ENCODE peak calls at places on chromosome 22, in six cellular contexts. P, V, H, X, F and L are unnamed samples.

GRCh38 chr22:20562607-20563463 is 55.4 kb downstream of the MED15 start:
- ATAC-seq in P (no peak), V (no peak), H (no peak), X (no peak), F (no peak), L (no peak)

GRCh38 chr22:27196483-27196882 is 539.1 kb downstream of the MIAT start:
- ATAC-seq in P (no peak), V (no peak), H (no peak), X (no peak), F (no peak), L (no peak)

GRCh38 chr22:38402204-38402603 is 52.8 kb downstream of the KCNJ4 start:
- ATAC-seq in P (no peak), V (no peak), H (no peak), X (no peak), F (no peak), L (no peak)

GRCh38 chr22:39496131-39496838 is 5.8 kb upstream of the MIEF1 start:
- ATAC-seq in P (peak; percentile 67), V (peak; percentile 70), H (peak; percentile 84), X (peak; percentile 64), F (peak; percentile 79), L (peak; percentile 95)

GRCh38 chr22:46881373-46882118 is 119.1 kb downstream of the TBC1D22A start:
- ATAC-seq in P (peak; percentile 53), V (no peak), H (peak; percentile 62), X (peak; percentile 83), F (no peak), L (peak; percentile 58)

GRCh38 chr22:49687333-49687732 is 140.3 kb downstream of the BRD1 start:
- ATAC-seq in P (no peak), V (no peak), H (no peak), X (no peak), F (no peak), L (no peak)

GRCh38 chr22:20102203-20102780 is 13.6 kb upstream of the RANBP1 start:
- ATAC-seq in P (no peak), V (no peak), H (no peak), X (no peak), F (no peak), L (no peak)

GRCh38 chr22:21736084-21736642 is 569 bp upstream of the YPEL1 start:
- ATAC-seq in P (peak; percentile 56), V (no peak), H (no peak), X (peak; percentile 36), F (no peak), L (peak; percentile 72)

GRCh38 chr22:33544707-33545106 is 375.6 kb downstream of the LARGE1 start:
- ATAC-seq in P (peak; percentile 43), V (no peak), H (no peak), X (peak; percentile 78), F (no peak), L (no peak)

GRCh38 chr22:46195487-46196165 is 45.3 kb downstream of the PPARA start:
- ATAC-seq in P (peak; percentile 17), V (no peak), H (no peak), X (peak; percentile 74), F (no peak), L (no peak)

GRCh38 chr22:21612858-21613257 is 17.0 kb downstream of the YDJC start:
- ATAC-seq in P (no peak), V (no peak), H (no peak), X (no peak), F (no peak), L (no peak)

GRCh38 chr22:32827061-32827602 is 25.6 kb downstream of the TIMP3 start:
- ATAC-seq in P (peak; percentile 3), V (no peak), H (no peak), X (no peak), F (no peak), L (no peak)

GRCh38 chr22:37768273-37768672 is 39.5 kb upstream of the GCAT start:
- ATAC-seq in P (no peak), V (peak; percentile 47), H (no peak), X (peak; percentile 38), F (no peak), L (peak; percentile 58)

GRCh38 chr22:49784630-49784971 is 43.1 kb downstream of the BRD1 start:
- ATAC-seq in P (no peak), V (no peak), H (no peak), X (no peak), F (no peak), L (no peak)

GRCh38 chr22:19559324-19559811 is 35.2 kb upstream of the CLDN5 start:
- ATAC-seq in P (no peak), V (no peak), H (no peak), X (no peak), F (no peak), L (no peak)

GRCh38 chr22:19523240-19524169 is 705 bp downstream of the CLDN5 start:
- ATAC-seq in P (peak; percentile 21), V (no peak), H (peak; percentile 81), X (peak; percentile 48), F (peak; percentile 75), L (peak; percentile 40)

GRCh38 chr22:20949698-20950183 is 17.3 kb upstream of the AIFM3 start:
- ATAC-seq in P (no peak), V (no peak), H (no peak), X (no peak), F (no peak), L (no peak)

GRCh38 chr22:19079691-19080090 is 42.5 kb downstream of the DGCR2 start:
- ATAC-seq in P (no peak), V (no peak), H (no peak), X (no peak), F (no peak), L (no peak)

GRCh38 chr22:30866216-30866615 is 102.4 kb downstream of the MORC2 start:
- ATAC-seq in P (no peak), V (no peak), H (no peak), X (no peak), F (no peak), L (no peak)

GRCh38 chr22:42929838-42930155 is 72.7 kb upstream of the ARFGAP3 start:
- ATAC-seq in P (no peak), V (no peak), H (no peak), X (no peak), F (no peak), L (no peak)

GRCh38 chr22:49699476-49699875 is 128.2 kb downstream of the BRD1 start:
- ATAC-seq in P (no peak), V (no peak), H (no peak), X (no peak), F (no peak), L (no peak)

GRCh38 chr22:35231585-35232084 is 25.7 kb upstream of the HMGXB4 start:
- ATAC-seq in P (peak; percentile 54), V (peak; percentile 83), H (peak; percentile 92), X (peak; percentile 82), F (peak; percentile 91), L (peak; percentile 93)

GRCh38 chr22:26416670-26417270 is 12.3 kb upstream of the ASPHD2 start:
- ATAC-seq in P (no peak), V (no peak), H (no peak), X (peak; percentile 96), F (no peak), L (peak; percentile 97)

GRCh38 chr22:35472488-35472887 is 68.1 kb upstream of the RASD2 start:
- ATAC-seq in P (no peak), V (no peak), H (no peak), X (no peak), F (no peak), L (no peak)

GRCh38 chr22:19117111-19117512 is 5.1 kb downstream of the DGCR2 start:
- ATAC-seq in P (no peak), V (no peak), H (no peak), X (no peak), F (no peak), L (no peak)

GRCh38 chr22:39652990-39653786 is 82.6 kb downstream of the CACNA1I start:
- ATAC-seq in P (no peak), V (no peak), H (no peak), X (no peak), F (no peak), L (no peak)

GRCh38 chr22:24363243-24363642 is 64.2 kb upstream of the ADORA2A start:
- ATAC-seq in P (no peak), V (no peak), H (no peak), X (no peak), F (no peak), L (no peak)